ENCODE peak calls at places on chromosomes 4 and X, in seven cellular contexts. S is esophagus muscularis mucosa, D is lower lobe of right lung, K is fibroblast of lung, E is sigmoid colon, J is tibial nerve, A is esophagus squamous epithelium. N is an unnamed sample. For H3K4me1, the result is how much of the 10 kb centered on the place peaks cover.

GRCh38 chrX:48472225-48472624 is 2.2 kb upstream of the SLC38A5 start:
- DNase-seq in S (no peak), D (no peak), K (no peak), E (no peak), J (no peak), A (no peak), N (no peak)

GRCh38 chrX:27966955-27967354 is 14.3 kb downstream of the DCAF8L1 start:
- DNase-seq in S (no peak), D (no peak), K (peak), E (no peak), J (no peak), A (no peak), N (no peak)

GRCh38 chr4:114911141-114911540 is 202.3 kb downstream of the NDST4 start:
- DNase-seq in S (no peak), D (no peak), K (no peak), E (no peak), J (no peak), A (no peak), N (no peak)

GRCh38 chr4:85607624-85608023 is 132.7 kb downstream of the ARHGAP24 start:
- DNase-seq in S (no peak), D (no peak), K (no peak), E (no peak), J (no peak), A (no peak), N (no peak)

GRCh38 chr4:28787947-28788346 is 1927.3 kb downstream of the STIM2 start:
- DNase-seq in S (no peak), D (no peak), K (no peak), E (no peak), J (no peak), A (no peak), N (no peak)

GRCh38 chr4:15805583-15806517 is 27.7 kb downstream of the CD38 start:
- DNase-seq in S (no peak), D (no peak), K (peak), E (no peak), J (no peak), A (no peak), N (no peak)

GRCh38 chrX:151754042-151754419 is 19.5 kb downstream of the CNGA2 start:
- DNase-seq in S (no peak), D (no peak), K (peak), E (no peak), J (no peak), A (no peak), N (no peak)

GRCh38 chrX:133593531-133593930 is 178.2 kb upstream of the GPC4 start:
- DNase-seq in S (no peak), D (no peak), K (no peak), E (no peak), J (no peak), A (no peak), N (no peak)

GRCh38 chr4:145278341-145279121 is 98.1 kb upstream of the OTUD4 start:
- DNase-seq in S (no peak), D (no peak), K (peak), E (no peak), J (no peak), A (no peak), N (no peak)

GRCh38 chr4:173362666-173363065 is 8.1 kb upstream of the SAP30 start:
- DNase-seq in S (no peak), D (no peak), K (no peak), E (no peak), J (no peak), A (no peak), N (no peak)

GRCh38 chrX:48597353-48598264 is at the start of gene WDR13:
- DNase-seq in S (peak), D (peak), K (peak), E (peak), J (peak), A (peak), N (peak)

GRCh38 chrX:119757979-119758681 is at the start of gene SOWAHD:
- DNase-seq in S (no peak), D (peak), K (peak), E (peak), J (no peak), A (no peak), N (peak)

GRCh38 chr4:126986828-126987227 is 645.9 kb upstream of the INTU start:
- DNase-seq in S (no peak), D (no peak), K (peak), E (no peak), J (no peak), A (no peak), N (no peak)

GRCh38 chr4:915041-915474 is 17.1 kb downstream of the GAK start:
- DNase-seq in S (no peak), D (peak), K (no peak), E (peak), J (no peak), A (no peak), N (peak)

GRCh38 chr4:3514806-3515421 is 17.3 kb downstream of the LRPAP1 start:
- DNase-seq in S (no peak), D (peak), K (no peak), E (no peak), J (no peak), A (no peak), N (no peak)

GRCh38 chrX:12115377-12115776 is 22.9 kb upstream of the FRMPD4 start:
- DNase-seq in S (no peak), D (no peak), K (no peak), E (no peak), J (no peak), A (no peak), N (no peak)

GRCh38 chr4:77777135-77777777 is 41.9 kb downstream of the CNOT6L start:
- DNase-seq in S (no peak), D (no peak), K (peak), E (no peak), J (no peak), A (no peak), N (no peak)

GRCh38 chrX:41705680-41706374 is 17.1 kb downstream of the GPR34 start:
- DNase-seq in S (no peak), D (no peak), K (no peak), E (no peak), J (no peak), A (no peak), N (no peak)

GRCh38 chr4:54218736-54219135 is 10.4 kb upstream of the PDGFRA start:
- DNase-seq in S (no peak), D (no peak), K (no peak), E (no peak), J (no peak), A (no peak), N (no peak)

GRCh38 chrX:56498756-56499155 is 64.7 kb upstream of the UBQLN2 start:
- DNase-seq in S (no peak), D (no peak), K (no peak), E (no peak), J (no peak), A (no peak), N (no peak)

GRCh38 chrX:24767557-24767956 is 73.8 kb downstream of the POLA1 start:
- DNase-seq in S (no peak), D (no peak), K (no peak), E (no peak), J (no peak), A (no peak), N (no peak)

GRCh38 chrX:103640401-103641155 is 11.8 kb downstream of the TCEAL1 start:
- DNase-seq in S (no peak), D (no peak), K (peak), E (no peak), J (no peak), A (no peak), N (no peak)

GRCh38 chrX:70424801-70425200 is 1.7 kb downstream of the GDPD2 start:
- DNase-seq in S (no peak), D (no peak), K (no peak), E (no peak), J (no peak), A (no peak), N (no peak)

GRCh38 chrX:20352935-20353336 is 86.2 kb upstream of the RPS6KA3 start:
- DNase-seq in S (no peak), D (no peak), K (no peak), E (no peak), J (no peak), A (no peak), N (no peak)

GRCh38 chr4:98527528-98527927 is 130.9 kb downstream of the TSPAN5 start:
- DNase-seq in S (peak), D (no peak), K (no peak), E (no peak), J (no peak), A (no peak), N (no peak)
- H3K27ac ChIP-seq in S (no peak), D (no peak), K (no peak), E (no peak), J (no peak), A (no peak), N (no peak)

DNA sequence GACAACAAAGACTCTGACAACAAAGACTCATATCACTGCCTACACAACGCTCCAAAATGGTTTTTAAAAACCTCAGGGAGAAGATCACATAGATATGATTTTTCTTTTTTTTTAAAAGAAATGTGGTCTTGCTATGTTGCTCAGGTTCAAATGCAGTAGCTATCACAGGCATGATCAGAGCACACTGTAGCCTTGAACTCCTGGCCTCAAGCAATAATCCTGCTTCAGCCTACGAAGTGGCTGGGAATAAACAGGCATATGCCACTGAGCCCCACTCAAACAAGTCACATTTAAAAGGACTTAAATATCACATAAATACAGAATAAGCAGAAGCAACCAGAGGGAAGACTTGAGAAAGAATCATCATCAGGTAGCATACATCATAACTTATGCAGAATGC is 14.7 kb downstream of the DHX15 start:
- DNase-seq in S (no peak), D (no peak), K (no peak), E (no peak), J (no peak), A (no peak), N (no peak)
- H3K4me1 ChIP-seq in S (half or more), D (under half), K (under half), E (under half), J (under half), A (under half), N (under half)

GRCh38 chrX:43121637-43122036 is 343.7 kb upstream of the PPP1R2C start:
- DNase-seq in S (no peak), D (no peak), K (peak), E (no peak), J (no peak), A (no peak), N (no peak)
- TF ChIP-seq CTCF in S (no peak), D (no peak), K (no peak), E (no peak), J (no peak), A (no peak), N (no peak)

DNA sequence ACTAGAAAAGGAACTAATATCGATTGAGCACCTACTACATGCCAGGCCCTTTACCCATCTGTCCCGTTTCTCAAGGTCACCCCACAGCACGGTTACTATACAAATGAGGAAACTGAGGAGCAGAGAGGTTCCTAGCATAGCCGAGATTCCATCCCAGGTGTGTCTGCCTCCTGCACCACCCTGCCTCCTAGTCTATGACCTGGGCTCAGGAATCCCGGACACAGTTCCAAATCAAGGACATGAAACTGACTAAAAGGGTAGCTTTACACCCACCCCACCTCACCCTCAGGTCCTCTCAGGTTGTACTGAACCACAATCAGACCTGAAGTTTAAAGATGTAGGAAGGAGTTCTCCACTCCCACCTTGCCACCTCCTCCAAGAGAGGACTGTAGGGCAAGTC is 55.6 kb downstream of the APBB2 start:
- DNase-seq in S (peak), D (no peak), K (no peak), E (no peak), J (no peak), A (no peak), N (no peak)
- H3K27ac ChIP-seq in S (no peak), D (no peak), K (no peak), E (no peak), J (no peak), A (no peak), N (no peak)

GRCh38 chr4:183354213-183354612 is 32.0 kb upstream of the CLDN24 start:
- DNase-seq in S (no peak), D (no peak), K (no peak), E (no peak), J (no peak), A (no peak), N (no peak)

GRCh38 chr4:183355405-183355804 is 33.2 kb upstream of the CLDN24 start:
- DNase-seq in S (no peak), D (no peak), K (peak), E (no peak), J (no peak), A (no peak), N (no peak)

GRCh38 chr4:183356173-183356825 is 34.1 kb upstream of the CLDN24 start:
- DNase-seq in S (no peak), D (no peak), K (no peak), E (no peak), J (no peak), A (no peak), N (no peak)

GRCh38 chr4:183352546-183352945 is 30.3 kb upstream of the CLDN24 start:
- DNase-seq in S (no peak), D (no peak), K (no peak), E (no peak), J (no peak), A (no peak), N (no peak)

DNA sequence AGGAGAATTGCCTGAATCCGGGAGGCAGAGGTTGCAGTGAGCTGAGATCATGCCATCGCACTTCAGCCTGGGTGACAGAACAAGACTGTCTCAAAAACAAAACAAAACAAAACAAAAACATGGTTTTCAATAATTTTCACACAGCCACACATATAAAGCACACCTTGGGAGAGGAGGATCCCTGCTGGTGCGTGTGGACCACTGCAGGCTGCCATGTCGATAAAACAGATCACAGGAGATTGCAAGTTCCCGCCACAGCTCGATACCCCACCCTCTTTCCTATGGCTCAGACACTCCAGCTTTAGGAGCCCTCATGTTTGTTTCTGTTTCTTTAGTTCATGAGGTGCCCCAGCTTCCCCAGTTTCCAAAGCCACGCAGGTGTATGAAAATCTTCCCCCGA is 31.3 kb upstream of the CLDN24 start:
- DNase-seq in S (no peak), D (no peak), K (no peak), E (no peak), J (no peak), A (no peak), N (no peak)
- H3K4me1 ChIP-seq in S (under half), D (under half), K (under half), E (under half), J (under half), A (under half), N (under half)

GRCh38 chr4:17562157-17562556 is 14.8 kb upstream of the LAP3 start:
- DNase-seq in S (no peak), D (no peak), K (no peak), E (no peak), J (no peak), A (no peak), N (no peak)
- TF ChIP-seq CTCF in S (no peak), D (peak), K (no peak), E (no peak), J (no peak), A (no peak), N (no peak)

GRCh38 chr4:184343400-184344177 is 125.9 kb upstream of the ENPP6 start:
- DNase-seq in S (peak), D (peak), K (peak), E (peak), J (peak), A (peak), N (peak)
- H3K27ac ChIP-seq in S (peak), D (peak), K (no peak), E (peak), J (peak), A (peak), N (peak)

DNA sequence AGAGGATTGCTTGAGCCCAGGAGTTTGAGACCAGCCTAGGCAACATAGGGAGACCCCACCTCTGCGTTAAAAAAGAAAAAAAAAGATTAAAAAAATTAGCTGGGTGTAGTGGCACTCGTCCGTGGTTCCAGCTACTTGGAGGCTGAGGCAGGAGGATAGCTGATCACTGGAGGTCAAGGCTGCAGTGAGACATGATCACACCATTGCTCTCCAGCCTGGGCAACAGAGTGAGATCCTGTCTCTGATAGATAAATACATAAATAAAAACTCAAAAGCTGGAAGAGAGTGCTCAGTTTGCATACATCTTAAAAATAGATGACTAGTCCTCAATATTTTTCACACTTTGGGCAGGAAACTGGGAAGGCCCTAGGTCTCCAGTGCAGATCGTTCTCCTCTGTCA is 54.1 kb downstream of the TMEM131L start:
- DNase-seq in S (no peak), D (no peak), K (no peak), E (no peak), J (no peak), A (no peak), N (no peak)
- H3K4me1 ChIP-seq in S (half or more), D (half or more), K (under half), E (under half), J (under half), A (under half), N (under half)